ENCODE peak calls at places on chromosomes 4 and X, in nine cellular contexts. One of them, this sample, is unnamed.

GRCh38 chr4:98773638-98774037 is 115.2 kb upstream of the TSPAN5 start:
- DNase-seq in thoracic aorta: no peak
- DNase-seq in kidney epithelial cell: no peak
- DNase-seq in IMR-90: no peak
- DNase-seq in mesenchymal stem cell: no peak
- DNase-seq in breast epithelium: no peak
- DNase-seq in psoas muscle: no peak
- DNase-seq in upper lobe of left lung: no peak
- DNase-seq in bronchial epithelial cell: peak; percentile 83
- DNase-seq in this sample: no peak

GRCh38 chrX:104806346-104806745 is 240.3 kb downstream of the IL1RAPL2 start:
- DNase-seq in thoracic aorta: no peak
- DNase-seq in kidney epithelial cell: no peak
- DNase-seq in IMR-90: no peak
- DNase-seq in mesenchymal stem cell: no peak
- DNase-seq in breast epithelium: no peak
- DNase-seq in psoas muscle: no peak
- DNase-seq in upper lobe of left lung: no peak
- DNase-seq in bronchial epithelial cell: no peak
- DNase-seq in this sample: no peak

GRCh38 chr4:168203233-168203911 is 111.0 kb downstream of the ANXA10 start:
- DNase-seq in thoracic aorta: no peak
- DNase-seq in kidney epithelial cell: no peak
- DNase-seq in IMR-90: no peak
- DNase-seq in mesenchymal stem cell: no peak
- DNase-seq in breast epithelium: no peak
- DNase-seq in psoas muscle: no peak
- DNase-seq in upper lobe of left lung: no peak
- DNase-seq in bronchial epithelial cell: no peak
- DNase-seq in this sample: no peak

GRCh38 chr4:1298461-1298860 is 8.8 kb downstream of the MAEA start:
- DNase-seq in thoracic aorta: no peak
- DNase-seq in kidney epithelial cell: no peak
- DNase-seq in IMR-90: no peak
- DNase-seq in mesenchymal stem cell: no peak
- DNase-seq in breast epithelium: no peak
- DNase-seq in psoas muscle: no peak
- DNase-seq in upper lobe of left lung: peak; percentile 30
- DNase-seq in bronchial epithelial cell: no peak
- DNase-seq in this sample: no peak

GRCh38 chr4:113394730-113395530 is 345.5 kb downstream of the ANK2 start:
- DNase-seq in thoracic aorta: peak; percentile 18
- DNase-seq in kidney epithelial cell: no peak
- DNase-seq in IMR-90: peak; percentile 88
- DNase-seq in mesenchymal stem cell: peak; percentile 86
- DNase-seq in breast epithelium: peak; percentile 24
- DNase-seq in psoas muscle: no peak
- DNase-seq in upper lobe of left lung: no peak
- DNase-seq in bronchial epithelial cell: peak; percentile 81
- DNase-seq in this sample: no peak

GRCh38 chr4:128787509-128788311 is 21.8 kb upstream of the JADE1 start:
- DNase-seq in thoracic aorta: no peak
- DNase-seq in kidney epithelial cell: no peak
- DNase-seq in IMR-90: peak; percentile 74
- DNase-seq in mesenchymal stem cell: no peak
- DNase-seq in breast epithelium: no peak
- DNase-seq in psoas muscle: no peak
- DNase-seq in upper lobe of left lung: no peak
- DNase-seq in bronchial epithelial cell: no peak
- DNase-seq in this sample: no peak

GRCh38 chrX:91080822-91081221 is 353.8 kb upstream of the PABPC5 start:
- DNase-seq in thoracic aorta: no peak
- DNase-seq in kidney epithelial cell: no peak
- DNase-seq in IMR-90: no peak
- DNase-seq in mesenchymal stem cell: no peak
- DNase-seq in breast epithelium: no peak
- DNase-seq in psoas muscle: no peak
- DNase-seq in upper lobe of left lung: no peak
- DNase-seq in bronchial epithelial cell: no peak
- DNase-seq in this sample: no peak

GRCh38 chr4:150518559-150518958 is 63.4 kb upstream of the MAB21L2 start:
- DNase-seq in thoracic aorta: no peak
- DNase-seq in kidney epithelial cell: peak; percentile 62
- DNase-seq in IMR-90: peak; percentile 70
- DNase-seq in mesenchymal stem cell: peak; percentile 38
- DNase-seq in breast epithelium: no peak
- DNase-seq in psoas muscle: no peak
- DNase-seq in upper lobe of left lung: no peak
- DNase-seq in bronchial epithelial cell: peak; percentile 92
- DNase-seq in this sample: no peak

GRCh38 chr4:121973791-121974190 is 21.9 kb upstream of the TRPC3 start:
- DNase-seq in thoracic aorta: no peak
- DNase-seq in kidney epithelial cell: no peak
- DNase-seq in IMR-90: peak; percentile 20
- DNase-seq in mesenchymal stem cell: no peak
- DNase-seq in breast epithelium: no peak
- DNase-seq in psoas muscle: no peak
- DNase-seq in upper lobe of left lung: no peak
- DNase-seq in bronchial epithelial cell: no peak
- DNase-seq in this sample: no peak

GRCh38 chr4:47270226-47270888 is 193.1 kb downstream of the COMMD8 start:
- DNase-seq in thoracic aorta: no peak
- DNase-seq in kidney epithelial cell: no peak
- DNase-seq in IMR-90: peak; percentile 3
- DNase-seq in mesenchymal stem cell: peak; percentile 7
- DNase-seq in breast epithelium: no peak
- DNase-seq in psoas muscle: no peak
- DNase-seq in upper lobe of left lung: no peak
- DNase-seq in bronchial epithelial cell: no peak
- DNase-seq in this sample: no peak

GRCh38 chr4:5890063-5890727 is 2.7 kb downstream of the CRMP1 start:
- DNase-seq in thoracic aorta: no peak
- DNase-seq in kidney epithelial cell: no peak
- DNase-seq in IMR-90: peak; percentile 30
- DNase-seq in mesenchymal stem cell: peak; percentile 54
- DNase-seq in breast epithelium: no peak
- DNase-seq in psoas muscle: no peak
- DNase-seq in upper lobe of left lung: no peak
- DNase-seq in bronchial epithelial cell: no peak
- DNase-seq in this sample: no peak

GRCh38 chr4:13097971-13098370 is 386.2 kb downstream of the RAB28 start:
- DNase-seq in thoracic aorta: no peak
- DNase-seq in kidney epithelial cell: no peak
- DNase-seq in IMR-90: no peak
- DNase-seq in mesenchymal stem cell: no peak
- DNase-seq in breast epithelium: no peak
- DNase-seq in psoas muscle: no peak
- DNase-seq in upper lobe of left lung: no peak
- DNase-seq in bronchial epithelial cell: no peak
- DNase-seq in this sample: no peak

GRCh38 chr4:1864076-1865008 is 6.9 kb upstream of the NSD2 start:
- DNase-seq in thoracic aorta: no peak
- DNase-seq in kidney epithelial cell: no peak
- DNase-seq in IMR-90: no peak
- DNase-seq in mesenchymal stem cell: no peak
- DNase-seq in breast epithelium: no peak
- DNase-seq in psoas muscle: no peak
- DNase-seq in upper lobe of left lung: peak; percentile 42
- DNase-seq in bronchial epithelial cell: no peak
- DNase-seq in this sample: no peak

GRCh38 chr4:35315419-35315818 is 928.9 kb downstream of the ARAP2 start:
- DNase-seq in thoracic aorta: no peak
- DNase-seq in kidney epithelial cell: no peak
- DNase-seq in IMR-90: no peak
- DNase-seq in mesenchymal stem cell: no peak
- DNase-seq in breast epithelium: no peak
- DNase-seq in psoas muscle: no peak
- DNase-seq in upper lobe of left lung: no peak
- DNase-seq in bronchial epithelial cell: no peak
- DNase-seq in this sample: no peak

GRCh38 chrX:38175140-38175539 is 45.5 kb downstream of the SRPX start:
- DNase-seq in thoracic aorta: no peak
- DNase-seq in kidney epithelial cell: no peak
- DNase-seq in IMR-90: peak; percentile 28
- DNase-seq in mesenchymal stem cell: peak; percentile 28
- DNase-seq in breast epithelium: no peak
- DNase-seq in psoas muscle: no peak
- DNase-seq in upper lobe of left lung: no peak
- DNase-seq in bronchial epithelial cell: peak; percentile 33
- DNase-seq in this sample: no peak

GRCh38 chrX:53605004-53605403 is 81.5 kb downstream of the HUWE1 start:
- DNase-seq in thoracic aorta: no peak
- DNase-seq in kidney epithelial cell: no peak
- DNase-seq in IMR-90: peak; percentile 1
- DNase-seq in mesenchymal stem cell: no peak
- DNase-seq in breast epithelium: no peak
- DNase-seq in psoas muscle: no peak
- DNase-seq in upper lobe of left lung: no peak
- DNase-seq in bronchial epithelial cell: no peak
- DNase-seq in this sample: no peak
- H3K36me3 ChIP-seq in thoracic aorta: peaks cover 13% of the 10 kb centered on the region
- H3K36me3 ChIP-seq in kidney epithelial cell: no peaks in the 10 kb centered on the region
- H3K36me3 ChIP-seq in IMR-90: peaks cover 17% of the 10 kb centered on the region
- H3K36me3 ChIP-seq in mesenchymal stem cell: peaks cover 95% of the 10 kb centered on the region
- H3K36me3 ChIP-seq in breast epithelium: no peaks in the 10 kb centered on the region
- H3K36me3 ChIP-seq in psoas muscle: peaks cover 3% of the 10 kb centered on the region
- H3K36me3 ChIP-seq in upper lobe of left lung: peaks cover 55% of the 10 kb centered on the region
- H3K36me3 ChIP-seq in bronchial epithelial cell: peaks cover 3% of the 10 kb centered on the region
- H3K36me3 ChIP-seq in this sample: peaks cover 43% of the 10 kb centered on the region

DNA sequence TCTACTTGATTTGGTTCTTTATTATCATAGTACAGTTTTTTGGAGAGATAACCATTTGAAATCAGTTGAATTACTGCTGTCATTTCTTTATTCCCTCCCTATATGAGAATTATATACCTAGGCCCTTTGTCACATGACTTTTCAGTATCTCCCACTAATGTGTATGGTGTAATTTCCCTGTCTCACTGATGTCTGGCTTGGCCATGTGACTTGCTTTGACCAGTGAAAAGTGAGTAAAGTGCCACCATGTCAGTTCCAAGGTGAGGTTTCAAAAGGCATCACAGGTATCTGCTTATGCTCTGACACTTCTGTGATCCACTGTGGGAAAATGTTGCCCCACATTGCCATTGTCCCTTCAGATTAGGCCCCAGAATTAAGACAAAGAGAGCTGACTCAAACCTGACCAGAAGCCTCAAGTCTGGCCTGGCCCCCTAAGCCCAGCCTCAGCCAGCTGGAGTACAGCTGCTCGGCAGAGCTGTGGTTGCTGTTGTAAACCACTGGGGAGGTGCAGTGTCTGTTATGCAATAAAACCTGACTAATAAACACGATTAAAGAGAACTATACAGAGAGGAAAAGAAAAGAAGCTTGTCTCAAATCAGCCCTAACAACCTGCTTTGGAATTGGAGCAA is 27.5 kb downstream of the SETD7 start:
- DNase-seq in thoracic aorta: no peak
- DNase-seq in kidney epithelial cell: peak; percentile 32
- DNase-seq in IMR-90: peak; percentile 96
- DNase-seq in mesenchymal stem cell: peak; percentile 93
- DNase-seq in breast epithelium: no peak
- DNase-seq in psoas muscle: peak; percentile 66
- DNase-seq in upper lobe of left lung: peak; percentile 32
- DNase-seq in bronchial epithelial cell: peak; percentile 30
- DNase-seq in this sample: no peak
- H3K36me3 ChIP-seq in thoracic aorta: peaks cover 26% of the 10 kb centered on the region
- H3K36me3 ChIP-seq in kidney epithelial cell: no peaks in the 10 kb centered on the region
- H3K36me3 ChIP-seq in IMR-90: peaks cover 17% of the 10 kb centered on the region
- H3K36me3 ChIP-seq in mesenchymal stem cell: peaks cover 68% of the 10 kb centered on the region
- H3K36me3 ChIP-seq in breast epithelium: no peaks in the 10 kb centered on the region
- H3K36me3 ChIP-seq in psoas muscle: no peaks in the 10 kb centered on the region
- H3K36me3 ChIP-seq in upper lobe of left lung: peaks cover 67% of the 10 kb centered on the region
- H3K36me3 ChIP-seq in bronchial epithelial cell: peaks cover 11% of the 10 kb centered on the region
- H3K36me3 ChIP-seq in this sample: peaks cover 21% of the 10 kb centered on the region

GRCh38 chr4:78459327-78459726 is 92.2 kb upstream of the ANXA3 start:
- DNase-seq in thoracic aorta: no peak
- DNase-seq in kidney epithelial cell: no peak
- DNase-seq in IMR-90: no peak
- DNase-seq in mesenchymal stem cell: no peak
- DNase-seq in breast epithelium: no peak
- DNase-seq in psoas muscle: no peak
- DNase-seq in upper lobe of left lung: no peak
- DNase-seq in bronchial epithelial cell: no peak
- DNase-seq in this sample: no peak
- H3K36me3 ChIP-seq in thoracic aorta: no peaks in the 10 kb centered on the region
- H3K36me3 ChIP-seq in kidney epithelial cell: no peaks in the 10 kb centered on the region
- H3K36me3 ChIP-seq in IMR-90: no peaks in the 10 kb centered on the region
- H3K36me3 ChIP-seq in mesenchymal stem cell: peaks cover 4% of the 10 kb centered on the region
- H3K36me3 ChIP-seq in breast epithelium: no peaks in the 10 kb centered on the region
- H3K36me3 ChIP-seq in psoas muscle: peaks cover 3% of the 10 kb centered on the region
- H3K36me3 ChIP-seq in upper lobe of left lung: no peaks in the 10 kb centered on the region
- H3K36me3 ChIP-seq in bronchial epithelial cell: no peaks in the 10 kb centered on the region
- H3K36me3 ChIP-seq in this sample: no peaks in the 10 kb centered on the region

GRCh38 chr4:3213101-3213416 is 35.9 kb upstream of the MSANTD1 start:
- DNase-seq in thoracic aorta: no peak
- DNase-seq in kidney epithelial cell: no peak
- DNase-seq in IMR-90: no peak
- DNase-seq in mesenchymal stem cell: no peak
- DNase-seq in breast epithelium: no peak
- DNase-seq in psoas muscle: no peak
- DNase-seq in upper lobe of left lung: no peak
- DNase-seq in bronchial epithelial cell: no peak
- DNase-seq in this sample: no peak

GRCh38 chr4:3213661-3214250 is 35.2 kb upstream of the MSANTD1 start:
- DNase-seq in thoracic aorta: no peak
- DNase-seq in kidney epithelial cell: no peak
- DNase-seq in IMR-90: no peak
- DNase-seq in mesenchymal stem cell: no peak
- DNase-seq in breast epithelium: no peak
- DNase-seq in psoas muscle: no peak
- DNase-seq in upper lobe of left lung: no peak
- DNase-seq in bronchial epithelial cell: no peak
- DNase-seq in this sample: no peak

GRCh38 chr4:3215733-3216132 is 33.2 kb upstream of the MSANTD1 start:
- DNase-seq in thoracic aorta: no peak
- DNase-seq in kidney epithelial cell: no peak
- DNase-seq in IMR-90: no peak
- DNase-seq in mesenchymal stem cell: no peak
- DNase-seq in breast epithelium: no peak
- DNase-seq in psoas muscle: no peak
- DNase-seq in upper lobe of left lung: no peak
- DNase-seq in bronchial epithelial cell: no peak
- DNase-seq in this sample: no peak

GRCh38 chr4:3217266-3217665 is 31.7 kb upstream of the MSANTD1 start:
- DNase-seq in thoracic aorta: no peak
- DNase-seq in kidney epithelial cell: no peak
- DNase-seq in IMR-90: no peak
- DNase-seq in mesenchymal stem cell: no peak
- DNase-seq in breast epithelium: no peak
- DNase-seq in psoas muscle: no peak
- DNase-seq in upper lobe of left lung: no peak
- DNase-seq in bronchial epithelial cell: no peak
- DNase-seq in this sample: no peak

DNA sequence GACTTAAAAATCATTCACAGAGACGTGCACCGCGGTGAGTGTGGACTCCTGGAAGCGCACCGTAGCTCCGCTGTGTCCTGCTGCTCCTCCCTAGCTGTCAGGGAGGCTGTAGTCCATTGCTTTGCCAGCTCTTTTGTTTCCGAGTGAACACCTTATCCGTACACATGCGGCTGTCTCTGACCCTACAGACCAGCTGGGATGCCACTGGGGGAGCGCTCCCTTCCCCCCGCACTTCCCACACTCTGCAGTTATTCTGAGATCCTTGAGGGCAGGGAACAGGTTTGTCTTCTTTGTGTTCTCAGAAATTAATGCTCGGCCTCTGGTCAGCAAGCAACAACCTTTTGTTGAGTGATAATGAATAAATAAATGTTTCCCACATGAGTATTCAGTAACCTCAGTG is 33.7 kb upstream of the MSANTD1 start:
- DNase-seq in thoracic aorta: no peak
- DNase-seq in kidney epithelial cell: no peak
- DNase-seq in IMR-90: no peak
- DNase-seq in mesenchymal stem cell: no peak
- DNase-seq in breast epithelium: peak; percentile 29
- DNase-seq in psoas muscle: no peak
- DNase-seq in upper lobe of left lung: no peak
- DNase-seq in bronchial epithelial cell: no peak
- DNase-seq in this sample: no peak
- H3K36me3 ChIP-seq in thoracic aorta: peaks cover 65% of the 10 kb centered on the region
- H3K36me3 ChIP-seq in kidney epithelial cell: peaks cover 7% of the 10 kb centered on the region
- H3K36me3 ChIP-seq in IMR-90: peaks cover 57% of the 10 kb centered on the region
- H3K36me3 ChIP-seq in mesenchymal stem cell: peaks cover 91% of the 10 kb centered on the region
- H3K36me3 ChIP-seq in breast epithelium: no peaks in the 10 kb centered on the region
- H3K36me3 ChIP-seq in psoas muscle: peaks cover 11% of the 10 kb centered on the region
- H3K36me3 ChIP-seq in upper lobe of left lung: peaks cover 96% of the 10 kb centered on the region
- H3K36me3 ChIP-seq in bronchial epithelial cell: peaks cover 32% of the 10 kb centered on the region
- H3K36me3 ChIP-seq in this sample: peaks cover 72% of the 10 kb centered on the region

This sample was measured in effector memory CD4-positive, alpha-beta T cell.